ENCODE peak calls at places on chromosome 1, in nine cellular contexts. One of them, this sample, is unnamed.

GRCh38 chr1:102531031-102531430 is 534.3 kb upstream of the OLFM3 start:
- DNase-seq in heart left ventricle: no peak
- DNase-seq in EL: peak
- DNase-seq in A549: no peak
- DNase-seq in body of pancreas: no peak
- DNase-seq in WTC11: no peak
- DNase-seq in nucleus accumbens: no peak
- DNase-seq in HS-27A: peak
- DNase-seq in GOT3: no peak
- DNase-seq in this sample: no peak

GRCh38 chr1:235442788-235443429 is 61.3 kb downstream of the B3GALNT2 start:
- DNase-seq in heart left ventricle: no peak
- DNase-seq in EL: peak
- DNase-seq in A549: peak
- DNase-seq in body of pancreas: no peak
- DNase-seq in WTC11: no peak
- DNase-seq in nucleus accumbens: no peak
- DNase-seq in HS-27A: no peak
- DNase-seq in GOT3: no peak
- DNase-seq in this sample: no peak

GRCh38 chr1:96236156-96236739 is 485.3 kb upstream of the PTBP2 start:
- DNase-seq in heart left ventricle: no peak
- DNase-seq in EL: peak
- DNase-seq in A549: peak
- DNase-seq in body of pancreas: peak
- DNase-seq in WTC11: peak
- DNase-seq in nucleus accumbens: no peak
- DNase-seq in HS-27A: peak
- DNase-seq in GOT3: no peak
- DNase-seq in this sample: peak

GRCh38 chr1:30662291-30662840 is 61.0 kb downstream of the MATN1 start:
- DNase-seq in heart left ventricle: no peak
- DNase-seq in EL: no peak
- DNase-seq in A549: no peak
- DNase-seq in body of pancreas: no peak
- DNase-seq in WTC11: no peak
- DNase-seq in nucleus accumbens: no peak
- DNase-seq in HS-27A: no peak
- DNase-seq in GOT3: no peak
- DNase-seq in this sample: no peak

GRCh38 chr1:234111458-234112142 is 207.1 kb downstream of the SLC35F3 start:
- DNase-seq in heart left ventricle: no peak
- DNase-seq in EL: peak
- DNase-seq in A549: peak
- DNase-seq in body of pancreas: peak
- DNase-seq in WTC11: peak
- DNase-seq in nucleus accumbens: no peak
- DNase-seq in HS-27A: no peak
- DNase-seq in GOT3: no peak
- DNase-seq in this sample: peak

GRCh38 chr1:235022341-235023196 is 106.1 kb downstream of the TOMM20 start:
- DNase-seq in heart left ventricle: no peak
- DNase-seq in EL: no peak
- DNase-seq in A549: no peak
- DNase-seq in body of pancreas: no peak
- DNase-seq in WTC11: no peak
- DNase-seq in nucleus accumbens: no peak
- DNase-seq in HS-27A: no peak
- DNase-seq in GOT3: no peak
- DNase-seq in this sample: no peak

GRCh38 chr1:20211511-20211931 is 25.2 kb upstream of the PLA2G2C start:
- DNase-seq in heart left ventricle: no peak
- DNase-seq in EL: no peak
- DNase-seq in A549: peak
- DNase-seq in body of pancreas: no peak
- DNase-seq in WTC11: no peak
- DNase-seq in nucleus accumbens: no peak
- DNase-seq in HS-27A: no peak
- DNase-seq in GOT3: no peak
- DNase-seq in this sample: no peak

GRCh38 chr1:33339413-33339812 is 18.5 kb upstream of the A3GALT2 start:
- DNase-seq in heart left ventricle: peak
- DNase-seq in EL: no peak
- DNase-seq in A549: no peak
- DNase-seq in body of pancreas: peak
- DNase-seq in WTC11: no peak
- DNase-seq in nucleus accumbens: no peak
- DNase-seq in HS-27A: no peak
- DNase-seq in GOT3: no peak
- DNase-seq in this sample: no peak

GRCh38 chr1:228354390-228355320 is 52.0 kb downstream of the TRIM11 start:
- DNase-seq in heart left ventricle: no peak
- DNase-seq in EL: no peak
- DNase-seq in A549: no peak
- DNase-seq in body of pancreas: no peak
- DNase-seq in WTC11: no peak
- DNase-seq in nucleus accumbens: no peak
- DNase-seq in HS-27A: no peak
- DNase-seq in GOT3: no peak
- DNase-seq in this sample: no peak

GRCh38 chr1:230174041-230174440 is 107.0 kb downstream of the GALNT2 start:
- DNase-seq in heart left ventricle: no peak
- DNase-seq in EL: no peak
- DNase-seq in A549: no peak
- DNase-seq in body of pancreas: no peak
- DNase-seq in WTC11: no peak
- DNase-seq in nucleus accumbens: no peak
- DNase-seq in HS-27A: no peak
- DNase-seq in GOT3: no peak
- DNase-seq in this sample: no peak

GRCh38 chr1:231193710-231194340 is 32.0 kb downstream of the TRIM67 start:
- DNase-seq in heart left ventricle: no peak
- DNase-seq in EL: no peak
- DNase-seq in A549: peak
- DNase-seq in body of pancreas: no peak
- DNase-seq in WTC11: no peak
- DNase-seq in nucleus accumbens: no peak
- DNase-seq in HS-27A: no peak
- DNase-seq in GOT3: no peak
- DNase-seq in this sample: no peak

GRCh38 chr1:20571427-20571826 is 17.5 kb upstream of the CDA start:
- DNase-seq in heart left ventricle: no peak
- DNase-seq in EL: no peak
- DNase-seq in A549: no peak
- DNase-seq in body of pancreas: no peak
- DNase-seq in WTC11: no peak
- DNase-seq in nucleus accumbens: no peak
- DNase-seq in HS-27A: no peak
- DNase-seq in GOT3: no peak
- DNase-seq in this sample: no peak

GRCh38 chr1:21175324-21175669 is 1.4 kb downstream of the EIF4G3 start:
- DNase-seq in heart left ventricle: peak
- DNase-seq in EL: peak
- DNase-seq in A549: no peak
- DNase-seq in body of pancreas: peak
- DNase-seq in WTC11: no peak
- DNase-seq in nucleus accumbens: no peak
- DNase-seq in HS-27A: no peak
- DNase-seq in GOT3: no peak
- DNase-seq in this sample: no peak

This sample was measured in neural crest cell.